ENCODE peak calls at places on chromosomes 13 and 19, in four cellular contexts. N, J, L and Y are unnamed samples.

GRCh38 chr13:20192470-20193141 is at the start of gene GJB2:
- DNase-seq in N (no peak), J (no peak), L (no peak), Y (no peak)

GRCh38 chr19:54469496-54469934 is 3.6 kb downstream of the CDC42EP5 start:
- DNase-seq in N (no peak), J (no peak), L (no peak), Y (peak)

GRCh38 chr13:104953588-104953987 is 1581.9 kb downstream of the EFNB2 start:
- DNase-seq in N (no peak), J (no peak), L (no peak), Y (no peak)

GRCh38 chr19:13902993-13903555 is 2.8 kb downstream of the BRME1 start:
- DNase-seq in N (no peak), J (no peak), L (peak), Y (peak)

GRCh38 chr19:34787059-34787824 is 14.2 kb upstream of the ZNF599 start:
- DNase-seq in N (no peak), J (no peak), L (no peak), Y (no peak)

GRCh38 chr19:41327499-41328156 is 17.7 kb downstream of the CCDC97 start:
- DNase-seq in N (no peak), J (no peak), L (peak), Y (peak)

GRCh38 chr13:106619688-106620555 is 52.0 kb upstream of the ARGLU1 start:
- DNase-seq in N (peak), J (peak), L (peak), Y (peak)

GRCh38 chr13:91401916-91402315 is 3.5 kb downstream of the GPC5 start:
- DNase-seq in N (no peak), J (no peak), L (no peak), Y (peak)

GRCh38 chr19:40217027-40217810 is 965 bp downstream of the TTC9B start:
- DNase-seq in N (peak), J (no peak), L (no peak), Y (no peak)

GRCh38 chr13:51282322-51282721 is 57.2 kb upstream of the SERPINE3 start:
- DNase-seq in N (no peak), J (no peak), L (no peak), Y (no peak)

GRCh38 chr13:112238436-112238995 is 137.6 kb upstream of the SPACA7 start:
- DNase-seq in N (no peak), J (no peak), L (no peak), Y (no peak)

GRCh38 chr19:5491565-5491964 is 36.3 kb downstream of the ZNRF4 start:
- DNase-seq in N (no peak), J (no peak), L (no peak), Y (no peak)

GRCh38 chr19:42512130-42512636 is 16.1 kb downstream of the CEACAM1 start:
- DNase-seq in N (no peak), J (no peak), L (no peak), Y (peak)

GRCh38 chr19:55224038-55224665 is 4.4 kb downstream of the TMEM86B start:
- DNase-seq in N (no peak), J (no peak), L (no peak), Y (no peak)

GRCh38 chr19:30931307-30931706 is 417.9 kb downstream of the TSHZ3 start:
- DNase-seq in N (no peak), J (no peak), L (no peak), Y (no peak)

GRCh38 chr19:10520652-10521318 is 3.5 kb upstream of the S1PR5 start:
- DNase-seq in N (no peak), J (no peak), L (no peak), Y (no peak)

GRCh38 chr13:99307247-99307646 is at the start of gene GPR183:
- DNase-seq in N (no peak), J (no peak), L (peak), Y (peak)

GRCh38 chr13:106156468-106156867 is 379.0 kb downstream of the EFNB2 start:
- DNase-seq in N (no peak), J (no peak), L (no peak), Y (no peak)

GRCh38 chr19:6828306-6828697 is 55.8 kb downstream of the VAV1 start:
- DNase-seq in N (no peak), J (no peak), L (no peak), Y (no peak)

GRCh38 chr19:47418595-47419036 is 711 bp downstream of the MEIS3 start:
- DNase-seq in N (no peak), J (no peak), L (no peak), Y (no peak)

GRCh38 chr19:1128111-1128510 is 24.3 kb downstream of the GPX4 start:
- DNase-seq in N (no peak), J (no peak), L (no peak), Y (no peak)